ENCODE peak calls at places on chromosomes 13 and 19, in ten cellular contexts. One of them, this sample, is unnamed.
A peak's percentile ranks its signal among the peaks of the same experiment; 100 is the strongest.

GRCh38 chr19:40600086-40600917 is 867 bp upstream of the LTBP4 start:
- DNase-seq in aorta: no peak
- DNase-seq in neuronal stem cell: no peak
- DNase-seq in esophagus squamous epithelium: no peak
- DNase-seq in AG04450: no peak
- DNase-seq in tibial nerve: no peak
- DNase-seq in spleen: no peak
- DNase-seq in Karpas-422: no peak
- DNase-seq in CD8-positive, alpha-beta T cell: no peak
- DNase-seq in breast epithelium: no peak
- DNase-seq in this sample: peak; percentile 69

GRCh38 chr13:51675877-51676276 is 91.6 kb downstream of the WDFY2 start:
- DNase-seq in aorta: no peak
- DNase-seq in neuronal stem cell: no peak
- DNase-seq in esophagus squamous epithelium: no peak
- DNase-seq in AG04450: no peak
- DNase-seq in tibial nerve: no peak
- DNase-seq in spleen: no peak
- DNase-seq in Karpas-422: no peak
- DNase-seq in CD8-positive, alpha-beta T cell: no peak
- DNase-seq in breast epithelium: no peak
- DNase-seq in this sample: no peak

GRCh38 chr13:23510979-23511735 is 59.1 kb upstream of the TNFRSF19 start:
- DNase-seq in aorta: no peak
- DNase-seq in neuronal stem cell: no peak
- DNase-seq in esophagus squamous epithelium: no peak
- DNase-seq in AG04450: no peak
- DNase-seq in tibial nerve: no peak
- DNase-seq in spleen: no peak
- DNase-seq in Karpas-422: peak; percentile 67
- DNase-seq in CD8-positive, alpha-beta T cell: no peak
- DNase-seq in breast epithelium: no peak
- DNase-seq in this sample: no peak

GRCh38 chr13:40668335-40668734 is 1.9 kb upstream of the FOXO1 start:
- DNase-seq in aorta: no peak
- DNase-seq in neuronal stem cell: no peak
- DNase-seq in esophagus squamous epithelium: no peak
- DNase-seq in AG04450: no peak
- DNase-seq in tibial nerve: peak; percentile 63
- DNase-seq in spleen: peak; percentile 84
- DNase-seq in Karpas-422: peak; percentile 89
- DNase-seq in CD8-positive, alpha-beta T cell: peak; percentile 65
- DNase-seq in breast epithelium: no peak
- DNase-seq in this sample: peak; percentile 47

GRCh38 chr19:34500656-34501120 is 19.1 kb downstream of the WTIP start:
- DNase-seq in aorta: peak; percentile 74
- DNase-seq in neuronal stem cell: no peak
- DNase-seq in esophagus squamous epithelium: no peak
- DNase-seq in AG04450: no peak
- DNase-seq in tibial nerve: no peak
- DNase-seq in spleen: no peak
- DNase-seq in Karpas-422: no peak
- DNase-seq in CD8-positive, alpha-beta T cell: no peak
- DNase-seq in breast epithelium: no peak
- DNase-seq in this sample: no peak

GRCh38 chr13:101289764-101290163 is 126.5 kb downstream of the NALCN start:
- DNase-seq in aorta: no peak
- DNase-seq in neuronal stem cell: peak; percentile 63
- DNase-seq in esophagus squamous epithelium: no peak
- DNase-seq in AG04450: peak; percentile 13
- DNase-seq in tibial nerve: no peak
- DNase-seq in spleen: no peak
- DNase-seq in Karpas-422: peak; percentile 82
- DNase-seq in CD8-positive, alpha-beta T cell: no peak
- DNase-seq in breast epithelium: no peak
- DNase-seq in this sample: no peak

GRCh38 chr13:21759503-21759902 is 88.6 kb downstream of the FGF9 start:
- DNase-seq in aorta: no peak
- DNase-seq in neuronal stem cell: no peak
- DNase-seq in esophagus squamous epithelium: no peak
- DNase-seq in AG04450: no peak
- DNase-seq in tibial nerve: no peak
- DNase-seq in spleen: no peak
- DNase-seq in Karpas-422: no peak
- DNase-seq in CD8-positive, alpha-beta T cell: no peak
- DNase-seq in breast epithelium: no peak
- DNase-seq in this sample: no peak

GRCh38 chr13:45143346-45143751 is 23.0 kb downstream of the GTF2F2 start:
- DNase-seq in aorta: no peak
- DNase-seq in neuronal stem cell: no peak
- DNase-seq in esophagus squamous epithelium: no peak
- DNase-seq in AG04450: peak; percentile 41
- DNase-seq in tibial nerve: no peak
- DNase-seq in spleen: no peak
- DNase-seq in Karpas-422: no peak
- DNase-seq in CD8-positive, alpha-beta T cell: no peak
- DNase-seq in breast epithelium: no peak
- DNase-seq in this sample: no peak

GRCh38 chr19:35211545-35212230 is 16.9 kb downstream of the FAM187B start:
- DNase-seq in aorta: no peak
- DNase-seq in neuronal stem cell: no peak
- DNase-seq in esophagus squamous epithelium: no peak
- DNase-seq in AG04450: no peak
- DNase-seq in tibial nerve: peak; percentile 47
- DNase-seq in spleen: peak; percentile 93
- DNase-seq in Karpas-422: no peak
- DNase-seq in CD8-positive, alpha-beta T cell: peak; percentile 93
- DNase-seq in breast epithelium: peak; percentile 58
- DNase-seq in this sample: peak; percentile 24

GRCh38 chr19:10114651-10115391 is 3.3 kb downstream of the P2RY11 start:
- DNase-seq in aorta: no peak
- DNase-seq in neuronal stem cell: no peak
- DNase-seq in esophagus squamous epithelium: no peak
- DNase-seq in AG04450: no peak
- DNase-seq in tibial nerve: no peak
- DNase-seq in spleen: peak; percentile 80
- DNase-seq in Karpas-422: peak; percentile 85
- DNase-seq in CD8-positive, alpha-beta T cell: no peak
- DNase-seq in breast epithelium: no peak
- DNase-seq in this sample: peak; percentile 53

GRCh38 chr19:39413269-39413902 is 917 bp downstream of the PLEKHG2 start:
- DNase-seq in aorta: peak; percentile 93
- DNase-seq in neuronal stem cell: no peak
- DNase-seq in esophagus squamous epithelium: no peak
- DNase-seq in AG04450: no peak
- DNase-seq in tibial nerve: no peak
- DNase-seq in spleen: peak; percentile 91
- DNase-seq in Karpas-422: peak; percentile 76
- DNase-seq in CD8-positive, alpha-beta T cell: peak; percentile 52
- DNase-seq in breast epithelium: peak; percentile 61
- DNase-seq in this sample: peak; percentile 85

GRCh38 chr13:30681489-30682242 is 53.7 kb upstream of the ALOX5AP start:
- DNase-seq in aorta: no peak
- DNase-seq in neuronal stem cell: no peak
- DNase-seq in esophagus squamous epithelium: no peak
- DNase-seq in AG04450: peak; percentile 39
- DNase-seq in tibial nerve: no peak
- DNase-seq in spleen: no peak
- DNase-seq in Karpas-422: no peak
- DNase-seq in CD8-positive, alpha-beta T cell: no peak
- DNase-seq in breast epithelium: no peak
- DNase-seq in this sample: no peak

GRCh38 chr19:29516821-29517395 is 8.9 kb upstream of the VSTM2B start:
- DNase-seq in aorta: peak; percentile 45
- DNase-seq in neuronal stem cell: no peak
- DNase-seq in esophagus squamous epithelium: no peak
- DNase-seq in AG04450: no peak
- DNase-seq in tibial nerve: no peak
- DNase-seq in spleen: peak; percentile 58
- DNase-seq in Karpas-422: no peak
- DNase-seq in CD8-positive, alpha-beta T cell: no peak
- DNase-seq in breast epithelium: no peak
- DNase-seq in this sample: no peak

GRCh38 chr13:109868583-109869311 is 82.4 kb upstream of the IRS2 start:
- DNase-seq in aorta: no peak
- DNase-seq in neuronal stem cell: no peak
- DNase-seq in esophagus squamous epithelium: no peak
- DNase-seq in AG04450: no peak
- DNase-seq in tibial nerve: no peak
- DNase-seq in spleen: no peak
- DNase-seq in Karpas-422: no peak
- DNase-seq in CD8-positive, alpha-beta T cell: no peak
- DNase-seq in breast epithelium: no peak
- DNase-seq in this sample: no peak

GRCh38 chr13:105090244-105090643 is 1445.2 kb downstream of the EFNB2 start:
- DNase-seq in aorta: no peak
- DNase-seq in neuronal stem cell: no peak
- DNase-seq in esophagus squamous epithelium: no peak
- DNase-seq in AG04450: no peak
- DNase-seq in tibial nerve: no peak
- DNase-seq in spleen: no peak
- DNase-seq in Karpas-422: no peak
- DNase-seq in CD8-positive, alpha-beta T cell: no peak
- DNase-seq in breast epithelium: no peak
- DNase-seq in this sample: no peak

GRCh38 chr19:15169541-15170285 is 31.1 kb downstream of the NOTCH3 start:
- DNase-seq in aorta: no peak
- DNase-seq in neuronal stem cell: no peak
- DNase-seq in esophagus squamous epithelium: no peak
- DNase-seq in AG04450: no peak
- DNase-seq in tibial nerve: no peak
- DNase-seq in spleen: no peak
- DNase-seq in Karpas-422: no peak
- DNase-seq in CD8-positive, alpha-beta T cell: no peak
- DNase-seq in breast epithelium: no peak
- DNase-seq in this sample: no peak

GRCh38 chr13:44231786-44232516 is 141.7 kb upstream of the SERP2 start:
- DNase-seq in aorta: no peak
- DNase-seq in neuronal stem cell: peak; percentile 9
- DNase-seq in esophagus squamous epithelium: no peak
- DNase-seq in AG04450: peak; percentile 74
- DNase-seq in tibial nerve: peak; percentile 52
- DNase-seq in spleen: no peak
- DNase-seq in Karpas-422: no peak
- DNase-seq in CD8-positive, alpha-beta T cell: no peak
- DNase-seq in breast epithelium: peak; percentile 83
- DNase-seq in this sample: peak; percentile 83

GRCh38 chr13:30978981-30979956 is 46.8 kb downstream of the TEX26 start:
- DNase-seq in aorta: peak; percentile 77
- DNase-seq in neuronal stem cell: peak; percentile 49
- DNase-seq in esophagus squamous epithelium: no peak
- DNase-seq in AG04450: no peak
- DNase-seq in tibial nerve: no peak
- DNase-seq in spleen: no peak
- DNase-seq in Karpas-422: peak; percentile 81
- DNase-seq in CD8-positive, alpha-beta T cell: no peak
- DNase-seq in breast epithelium: no peak
- DNase-seq in this sample: no peak

GRCh38 chr13:31201341-31202024 is 1.7 kb downstream of the B3GLCT start:
- DNase-seq in aorta: no peak
- DNase-seq in neuronal stem cell: no peak
- DNase-seq in esophagus squamous epithelium: no peak
- DNase-seq in AG04450: no peak
- DNase-seq in tibial nerve: peak; percentile 32
- DNase-seq in spleen: no peak
- DNase-seq in Karpas-422: no peak
- DNase-seq in CD8-positive, alpha-beta T cell: no peak
- DNase-seq in breast epithelium: no peak
- DNase-seq in this sample: peak; percentile 32

DNA sequence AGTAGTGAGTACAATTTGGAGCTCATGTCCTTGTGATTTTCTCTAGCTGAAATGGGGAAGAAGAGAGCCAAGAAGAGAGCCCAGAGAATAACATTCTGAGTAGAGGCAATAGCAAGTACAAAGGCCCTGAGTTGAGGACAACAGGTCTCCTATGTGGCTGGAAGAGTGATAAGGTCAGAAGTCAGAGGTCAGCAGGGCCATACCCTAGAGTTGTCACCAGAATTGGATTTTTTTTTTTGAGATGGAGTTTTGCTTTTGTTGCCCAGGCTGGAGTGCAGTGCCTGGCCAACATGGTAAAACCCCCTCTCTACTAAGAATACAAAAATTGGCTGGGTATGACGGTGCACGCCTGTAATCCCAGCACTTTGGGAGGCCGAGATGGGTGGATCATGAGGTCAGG is 8.0 kb upstream of the TRIM28 start:
- DNase-seq in aorta: no peak
- DNase-seq in neuronal stem cell: no peak
- DNase-seq in esophagus squamous epithelium: no peak
- DNase-seq in AG04450: no peak
- DNase-seq in tibial nerve: no peak
- DNase-seq in spleen: no peak
- DNase-seq in Karpas-422: no peak
- DNase-seq in CD8-positive, alpha-beta T cell: no peak
- DNase-seq in breast epithelium: no peak
- DNase-seq in this sample: no peak
- H3K27me3 ChIP-seq in aorta: no peaks in the 10 kb centered on the region
- H3K27me3 ChIP-seq in neuronal stem cell: no peaks in the 10 kb centered on the region
- H3K27me3 ChIP-seq in esophagus squamous epithelium: no peaks in the 10 kb centered on the region
- H3K27me3 ChIP-seq in AG04450: peaks cover 41% of the 10 kb centered on the region
- H3K27me3 ChIP-seq in tibial nerve: no peaks in the 10 kb centered on the region
- H3K27me3 ChIP-seq in spleen: peaks cover 19% of the 10 kb centered on the region
- H3K27me3 ChIP-seq in Karpas-422: no peaks in the 10 kb centered on the region
- H3K27me3 ChIP-seq in CD8-positive, alpha-beta T cell: no peaks in the 10 kb centered on the region
- H3K27me3 ChIP-seq in breast epithelium: no peaks in the 10 kb centered on the region
- H3K27me3 ChIP-seq in this sample: no peaks in the 10 kb centered on the region

GRCh38 chr13:75762967-75763366 is 126.8 kb downstream of the LMO7 start:
- DNase-seq in aorta: no peak
- DNase-seq in neuronal stem cell: no peak
- DNase-seq in esophagus squamous epithelium: no peak
- DNase-seq in AG04450: no peak
- DNase-seq in tibial nerve: no peak
- DNase-seq in spleen: no peak
- DNase-seq in Karpas-422: no peak
- DNase-seq in CD8-positive, alpha-beta T cell: no peak
- DNase-seq in breast epithelium: no peak
- DNase-seq in this sample: no peak
- H3K4me3 ChIP-seq in aorta: peak overlapping the region; percentile 89
- H3K4me3 ChIP-seq in neuronal stem cell: no peak overlapping the region
- H3K4me3 ChIP-seq in esophagus squamous epithelium: peak overlapping the region; percentile 58
- H3K4me3 ChIP-seq in AG04450: no peak overlapping the region
- H3K4me3 ChIP-seq in tibial nerve: peak overlapping the region; percentile 22
- H3K4me3 ChIP-seq in spleen: no peak overlapping the region
- H3K4me3 ChIP-seq in Karpas-422: no peak overlapping the region
- H3K4me3 ChIP-seq in CD8-positive, alpha-beta T cell: no peak overlapping the region
- H3K4me3 ChIP-seq in breast epithelium: no peak overlapping the region
- H3K4me3 ChIP-seq in this sample: peak overlapping the region; percentile 33

GRCh38 chr13:94079876-94080275 is 399.6 kb downstream of the DCT start:
- DNase-seq in aorta: no peak
- DNase-seq in neuronal stem cell: no peak
- DNase-seq in esophagus squamous epithelium: no peak
- DNase-seq in AG04450: no peak
- DNase-seq in tibial nerve: no peak
- DNase-seq in spleen: no peak
- DNase-seq in Karpas-422: no peak
- DNase-seq in CD8-positive, alpha-beta T cell: no peak
- DNase-seq in breast epithelium: no peak
- DNase-seq in this sample: no peak
- H3K27ac ChIP-seq in aorta: no peak overlapping the region
- H3K27ac ChIP-seq in neuronal stem cell: no peak overlapping the region
- H3K27ac ChIP-seq in esophagus squamous epithelium: no peak overlapping the region
- H3K27ac ChIP-seq in AG04450: no peak overlapping the region
- H3K27ac ChIP-seq in tibial nerve: no peak overlapping the region
- H3K27ac ChIP-seq in spleen: no peak overlapping the region
- H3K27ac ChIP-seq in Karpas-422: no peak overlapping the region
- H3K27ac ChIP-seq in CD8-positive, alpha-beta T cell: no peak overlapping the region
- H3K27ac ChIP-seq in breast epithelium: no peak overlapping the region
- H3K27ac ChIP-seq in this sample: no peak overlapping the region

GRCh38 chr19:50310759-50311465 is 18.3 kb downstream of the KCNC3 start:
- DNase-seq in aorta: no peak
- DNase-seq in neuronal stem cell: no peak
- DNase-seq in esophagus squamous epithelium: no peak
- DNase-seq in AG04450: no peak
- DNase-seq in tibial nerve: no peak
- DNase-seq in spleen: no peak
- DNase-seq in Karpas-422: no peak
- DNase-seq in CD8-positive, alpha-beta T cell: no peak
- DNase-seq in breast epithelium: no peak
- DNase-seq in this sample: no peak
- H3K27me3 ChIP-seq in aorta: no peaks in the 10 kb centered on the region
- H3K27me3 ChIP-seq in neuronal stem cell: peaks cover 3% of the 10 kb centered on the region
- H3K27me3 ChIP-seq in esophagus squamous epithelium: peaks cover 26% of the 10 kb centered on the region
- H3K27me3 ChIP-seq in AG04450: peaks cover 39% of the 10 kb centered on the region
- H3K27me3 ChIP-seq in tibial nerve: peaks cover 3% of the 10 kb centered on the region
- H3K27me3 ChIP-seq in spleen: peaks cover 52% of the 10 kb centered on the region
- H3K27me3 ChIP-seq in Karpas-422: no peaks in the 10 kb centered on the region
- H3K27me3 ChIP-seq in CD8-positive, alpha-beta T cell: peaks cover 20% of the 10 kb centered on the region
- H3K27me3 ChIP-seq in breast epithelium: peaks cover 3% of the 10 kb centered on the region
- H3K27me3 ChIP-seq in this sample: no peaks in the 10 kb centered on the region

This sample was measured in ovary.